ENCODE peak calls at places on chromosomes 11 and 22, in eight cellular contexts. V, H, R, L, M, X, D and N are unnamed samples.

GRCh38 chr11:60955566-60955965 is 3.6 kb upstream of the SLC15A3 start:
- DNase-seq in L (no peak), R (no peak), D (no peak), V (no peak), X (no peak), M (no peak), H (peak), N (no peak)

GRCh38 chr11:17790453-17790852 is 55.9 kb downstream of the KCNC1 start:
- DNase-seq in D (no peak), R (no peak), M (no peak), X (no peak), L (no peak), H (no peak), V (no peak), N (no peak)

GRCh38 chr22:40479887-40480538 is 109.6 kb downstream of the SGSM3 start:
- DNase-seq in X (no peak), L (no peak), R (no peak), H (no peak), V (no peak), D (no peak), M (no peak), N (no peak)

GRCh38 chr11:1761110-1761856 is 2.4 kb downstream of the CTSD start:
- DNase-seq in M (no peak), L (peak), X (no peak), V (no peak), H (peak), R (no peak), D (no peak), N (no peak)

GRCh38 chr11:13338437-13339069 is 61.0 kb downstream of the BMAL1 start:
- DNase-seq in X (no peak), R (no peak), H (no peak), V (no peak), M (no peak), L (no peak), D (no peak), N (no peak)

GRCh38 chr11:116895053-116895757 is 57.8 kb upstream of the APOA1 start:
- DNase-seq in H (no peak), R (peak), V (no peak), X (no peak), L (peak), M (no peak), D (peak), N (no peak)

GRCh38 chr11:69122337-69122641 is 33.4 kb upstream of the SMIM38 start:
- DNase-seq in R (no peak), V (no peak), M (no peak), D (peak), L (no peak), H (peak), X (no peak), N (no peak)

GRCh38 chr11:90874971-90875370 is 652.1 kb upstream of the CHORDC1 start:
- DNase-seq in L (no peak), X (no peak), R (no peak), D (no peak), M (no peak), V (no peak), H (no peak), N (no peak)

GRCh38 chr11:123238297-123238696 is 43.2 kb upstream of the CLMP start:
- DNase-seq in R (no peak), V (no peak), D (no peak), H (no peak), L (no peak), M (no peak), X (no peak), N (no peak)

GRCh38 chr22:50325444-50326224 is 1.2 kb downstream of the DENND6B start:
- DNase-seq in L (no peak), R (no peak), H (no peak), V (no peak), X (no peak), M (no peak), D (no peak), N (no peak)

GRCh38 chr11:12142909-12143308 is 32.5 kb downstream of the MICAL2 start:
- DNase-seq in D (no peak), M (no peak), X (no peak), H (no peak), V (no peak), R (no peak), L (no peak), N (no peak)

GRCh38 chr11:65112226-65112550 is 516 bp downstream of the TM7SF2 start:
- DNase-seq in D (peak), M (no peak), R (no peak), V (no peak), H (no peak), X (no peak), L (no peak), N (no peak)

GRCh38 chr22:24153959-24154358 is 27.3 kb upstream of the SUSD2 start:
- DNase-seq in X (no peak), D (no peak), R (no peak), L (no peak), V (no peak), H (no peak), M (no peak), N (no peak)

GRCh38 chr22:42891008-42891407 is 33.9 kb upstream of the ARFGAP3 start:
- DNase-seq in V (no peak), H (no peak), X (no peak), M (no peak), R (no peak), D (no peak), L (no peak), N (no peak)

GRCh38 chr22:42893366-42894150 is 36.5 kb upstream of the ARFGAP3 start:
- DNase-seq in M (no peak), R (no peak), V (no peak), H (peak), X (no peak), L (no peak), D (no peak), N (no peak)

GRCh38 chr22:42892156-42892555 is 35.1 kb upstream of the ARFGAP3 start:
- DNase-seq in R (no peak), X (no peak), H (no peak), M (no peak), D (no peak), V (no peak), L (no peak), N (no peak)

GRCh38 chr22:42891696-42892095 is 34.6 kb upstream of the ARFGAP3 start:
- DNase-seq in D (no peak), H (no peak), M (no peak), R (no peak), L (no peak), V (no peak), X (no peak), N (no peak)

GRCh38 chr22:42892571-42893316 is 35.7 kb upstream of the ARFGAP3 start:
- DNase-seq in M (no peak), H (peak), R (no peak), D (no peak), L (no peak), X (no peak), V (peak), N (no peak)
- TF ChIP-seq POLR2AphosphoS5 in M (no peak), H (peak), R (no peak), D (no peak), L (no peak), X (no peak), V (peak), N (no peak)

DNA sequence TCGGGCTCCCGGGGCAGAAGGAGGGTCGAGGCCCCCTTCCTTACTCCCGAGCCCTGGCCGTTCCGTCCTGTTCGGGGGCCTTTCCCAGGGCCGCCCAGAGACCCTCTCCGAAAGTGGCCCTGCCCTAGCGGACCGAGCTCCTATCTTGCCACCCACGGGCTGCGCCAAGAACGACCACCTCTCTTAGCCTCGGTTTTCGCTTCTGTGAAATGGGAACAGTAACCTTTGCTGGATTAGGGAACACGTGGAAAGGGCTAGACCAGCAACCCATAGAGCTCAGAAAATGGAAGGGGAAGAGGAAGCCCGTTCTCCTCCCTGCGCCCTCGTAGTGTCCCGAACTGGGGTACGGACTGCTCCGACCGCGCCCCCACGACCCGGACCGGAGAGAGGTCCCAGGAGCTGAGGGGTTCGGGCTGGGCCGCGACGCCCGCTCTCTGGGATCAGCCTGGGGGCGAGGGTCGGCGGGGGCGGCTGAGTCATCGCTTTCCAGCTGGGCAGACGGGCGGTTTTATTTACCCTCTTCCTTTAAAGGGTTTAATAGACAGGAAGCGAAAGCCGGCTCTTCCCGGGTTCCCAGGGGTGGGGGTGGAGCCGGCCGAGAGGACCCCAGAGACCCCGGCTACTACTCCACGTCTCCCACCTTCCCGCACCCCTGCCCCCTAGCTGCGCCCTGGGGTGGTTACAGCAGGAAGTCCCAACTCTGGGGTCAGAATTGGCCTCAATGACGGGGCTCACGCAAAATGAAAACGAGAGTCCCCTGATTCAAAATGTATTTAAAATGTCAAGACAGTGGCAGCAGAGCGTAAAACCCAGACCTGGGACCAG is 872 bp upstream of the PHLDA2 start:
- DNase-seq in L (peak), M (peak), H (peak), V (peak), D (peak), R (peak), X (peak), N (no peak)
- TF ChIP-seq POLR2AphosphoS5 in L (no peak), M (no peak), H (no peak), V (no peak), D (no peak), R (no peak), X (no peak), N (no peak)

GRCh38 chr22:43186272-43187170 is at the start of gene TTLL12:
- DNase-seq in M (no peak), H (peak), R (peak), V (peak), L (peak), X (no peak), D (peak), N (no peak)
- TF ChIP-seq POLR2AphosphoS5 in M (peak), H (peak), R (no peak), V (no peak), L (no peak), X (peak), D (peak), N (no peak)

GRCh38 chr11:67649634-67650540 is 643 bp downstream of the ACY3 start:
- DNase-seq in H (no peak), D (no peak), M (no peak), X (no peak), V (no peak), L (no peak), R (no peak), N (no peak)
- TF ChIP-seq POLR2AphosphoS5 in H (no peak), D (no peak), M (no peak), X (no peak), V (no peak), L (no peak), R (no peak), N (no peak)

GRCh38 chr11:63760487-63761079 is 8.0 kb downstream of the ZFTA start:
- DNase-seq in L (no peak), X (no peak), D (peak), M (no peak), R (no peak), H (no peak), V (no peak), N (no peak)
- TF ChIP-seq POLR2AphosphoS5 in L (no peak), X (no peak), D (peak), M (no peak), R (no peak), H (no peak), V (no peak), N (no peak)

DNA sequence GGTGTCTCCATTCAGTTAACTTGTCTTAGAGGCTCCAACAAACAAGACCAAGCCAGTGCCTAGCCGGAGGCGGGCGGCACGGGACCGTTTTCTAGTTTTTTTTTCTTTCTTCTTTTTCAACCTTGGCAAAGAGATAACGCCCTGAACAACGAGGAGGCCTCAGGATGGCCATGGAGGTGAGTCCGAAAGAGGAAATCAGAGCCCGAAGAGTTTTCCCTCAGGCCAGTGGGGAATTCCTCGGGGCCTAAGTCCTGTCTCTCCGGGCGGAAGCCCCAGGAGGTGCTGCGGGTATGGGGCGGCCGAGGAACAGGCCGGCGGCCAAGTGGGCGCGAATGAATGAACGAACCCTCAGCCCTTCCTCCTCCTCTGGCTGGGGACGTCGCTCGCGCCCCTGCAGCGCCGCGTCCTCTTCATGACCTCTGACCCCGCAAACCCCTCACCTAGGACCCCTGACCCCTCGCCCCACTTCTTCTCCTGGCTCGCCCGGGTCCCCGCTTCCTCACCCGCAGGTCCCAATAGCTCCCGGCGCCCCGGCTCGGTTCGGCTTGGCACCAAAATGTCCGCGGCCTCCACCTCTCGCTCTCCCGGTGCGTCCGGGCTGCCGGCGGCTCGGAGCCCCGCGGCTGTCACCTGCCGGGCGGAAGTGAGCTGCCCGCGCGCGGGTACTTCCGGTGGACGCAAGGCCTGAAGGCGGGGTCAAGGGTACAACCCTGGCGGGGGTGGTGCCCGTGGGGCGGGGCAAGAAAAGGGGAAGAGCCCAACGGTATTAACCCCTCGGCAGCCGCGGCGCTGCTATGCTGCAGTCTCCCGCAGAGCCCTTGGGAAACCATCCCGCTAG is at the start of gene AP1B1:
- DNase-seq in H (peak), D (peak), R (peak), X (peak), V (peak), L (peak), M (peak), N (peak)
- TF ChIP-seq POLR2AphosphoS5 in H (peak), D (peak), R (peak), X (peak), V (peak), L (peak), M (peak), N (peak)